ENCODE peak calls at places on chromosomes 7 and 10, in nine cellular contexts. M is uterus, O is A549, L is osteocyte, A is right lobe of liver, J is transverse colon, Q is lower lobe of right lung, F is lower leg skin, T is choroid plexus epithelial cell. H is an unnamed sample.

GRCh38 chr10:91590904-91591791 is 41.7 kb downstream of the PPP1R3C start:
- DNase-seq in T (peak), Q (no peak), L (no peak), J (peak), O (peak), F (peak), A (peak), M (peak), H (no peak)

GRCh38 chr7:85185355-85186082 is 1.3 kb downstream of the SEMA3D start:
- DNase-seq in A (peak), L (peak), F (peak), T (peak), O (peak), Q (peak), M (peak), J (peak), H (peak)

GRCh38 chr7:16846611-16847165 is 35.1 kb downstream of the AGR3 start:
- DNase-seq in A (no peak), J (no peak), L (no peak), O (peak), M (no peak), Q (no peak), T (no peak), F (no peak), H (no peak)

GRCh38 chr7:80918909-80919721 is at the start of gene SEMA3C:
- DNase-seq in L (peak), Q (peak), O (peak), M (peak), F (peak), A (peak), T (peak), J (peak), H (no peak)

GRCh38 chr10:72038458-72039001 is 49.8 kb downstream of the SPOCK2 start:
- DNase-seq in T (peak), A (no peak), Q (no peak), L (no peak), F (no peak), J (no peak), M (no peak), O (no peak), H (no peak)

GRCh38 chr7:32525839-32526238 is 30.6 kb downstream of the AVL9 start:
- DNase-seq in Q (no peak), J (no peak), A (no peak), O (no peak), M (no peak), L (no peak), T (no peak), F (no peak), H (no peak)

GRCh38 chr10:46222364-46222935 is 64.3 kb upstream of the ANTXRL start:
- DNase-seq in O (no peak), L (no peak), A (no peak), F (no peak), Q (no peak), J (no peak), M (no peak), T (peak), H (no peak)

GRCh38 chr10:68446179-68446578 is 25.6 kb downstream of the DNA2 start:
- DNase-seq in J (no peak), A (no peak), O (no peak), L (no peak), F (no peak), M (no peak), Q (no peak), T (no peak), H (no peak)

GRCh38 chr10:62742447-62743105 is 61.9 kb upstream of the ADO start:
- DNase-seq in Q (no peak), F (no peak), T (no peak), J (no peak), O (no peak), M (no peak), A (no peak), L (no peak), H (no peak)

GRCh38 chr7:112157072-112157471 is 49.1 kb downstream of the DOCK4 start:
- DNase-seq in J (no peak), O (no peak), T (peak), L (no peak), Q (no peak), M (no peak), F (no peak), A (no peak), H (no peak)

GRCh38 chr7:155213385-155213784 is 84.3 kb upstream of the INSIG1 start:
- DNase-seq in T (no peak), L (no peak), O (peak), Q (no peak), A (peak), M (no peak), J (no peak), F (no peak), H (no peak)

GRCh38 chr10:24465124-24465874 is 256.4 kb downstream of the KIAA1217 start:
- DNase-seq in A (peak), L (no peak), O (no peak), J (peak), F (no peak), Q (no peak), M (no peak), T (peak), H (no peak)

GRCh38 chr10:24463683-24464426 is 254.9 kb downstream of the KIAA1217 start:
- DNase-seq in T (peak), F (no peak), O (peak), L (no peak), Q (no peak), M (peak), A (peak), J (peak), H (no peak)

GRCh38 chr10:24465899-24466615 is 257.1 kb downstream of the KIAA1217 start:
- DNase-seq in O (peak), A (peak), L (no peak), T (peak), M (no peak), Q (no peak), J (peak), F (no peak), H (no peak)

GRCh38 chr10:24462340-24462739 is 253.4 kb downstream of the KIAA1217 start:
- DNase-seq in M (no peak), F (no peak), Q (no peak), T (no peak), A (no peak), J (no peak), L (no peak), O (no peak), H (no peak)

GRCh38 chr10:24462889-24463552 is 254.1 kb downstream of the KIAA1217 start:
- DNase-seq in F (no peak), J (no peak), A (no peak), O (peak), Q (no peak), L (no peak), T (peak), M (no peak), H (no peak)
- TF ChIP-seq CTCF in F (no peak), J (no peak), A (peak), O (peak), Q (no peak), L (peak), T (peak), M (no peak), H (no peak)

GRCh38 chr7:149329787-149330334 is 67.9 kb downstream of the ZNF783 start:
- DNase-seq in O (peak), F (no peak), M (no peak), J (no peak), A (peak), L (no peak), T (no peak), Q (no peak), H (no peak)

GRCh38 chr7:149333321-149333717 is 71.3 kb downstream of the ZNF783 start:
- DNase-seq in L (no peak), O (no peak), M (no peak), Q (no peak), A (no peak), J (no peak), T (no peak), F (no peak), H (no peak)

GRCh38 chr7:149334930-149335329 is 72.9 kb downstream of the ZNF783 start:
- DNase-seq in L (no peak), T (peak), M (no peak), Q (no peak), O (no peak), F (no peak), A (no peak), J (no peak), H (no peak)

GRCh38 chr7:149330914-149331567 is 69.0 kb downstream of the ZNF783 start:
- DNase-seq in A (no peak), T (no peak), O (peak), L (no peak), F (no peak), J (no peak), M (no peak), Q (no peak), H (no peak)

DNA sequence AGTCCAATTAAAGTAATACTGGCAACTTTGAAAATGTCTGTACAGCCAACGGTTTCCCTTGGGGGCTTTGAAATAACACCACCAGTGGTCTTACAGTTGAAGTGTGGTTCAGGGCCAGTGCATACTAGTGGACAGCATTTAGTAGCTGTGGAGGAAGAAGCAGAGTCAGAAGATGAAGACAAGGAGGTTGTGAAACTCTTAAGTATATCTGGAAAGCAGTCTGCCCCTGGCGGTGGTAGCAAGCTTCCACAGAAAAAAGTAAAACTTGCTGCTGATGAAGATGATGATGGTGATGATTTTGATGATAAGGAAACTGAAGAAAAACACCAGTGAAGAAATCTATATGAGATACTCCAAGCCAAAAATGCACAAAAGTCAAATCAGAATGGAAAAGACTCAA is 72.2 kb downstream of the ZNF783 start:
- DNase-seq in M (no peak), O (peak), A (no peak), J (no peak), T (no peak), F (no peak), Q (no peak), L (no peak), H (no peak)
- TF ChIP-seq CTCF in M (no peak), O (no peak), A (no peak), J (no peak), T (peak), F (no peak), Q (no peak), L (no peak), H (no peak)

DNA sequence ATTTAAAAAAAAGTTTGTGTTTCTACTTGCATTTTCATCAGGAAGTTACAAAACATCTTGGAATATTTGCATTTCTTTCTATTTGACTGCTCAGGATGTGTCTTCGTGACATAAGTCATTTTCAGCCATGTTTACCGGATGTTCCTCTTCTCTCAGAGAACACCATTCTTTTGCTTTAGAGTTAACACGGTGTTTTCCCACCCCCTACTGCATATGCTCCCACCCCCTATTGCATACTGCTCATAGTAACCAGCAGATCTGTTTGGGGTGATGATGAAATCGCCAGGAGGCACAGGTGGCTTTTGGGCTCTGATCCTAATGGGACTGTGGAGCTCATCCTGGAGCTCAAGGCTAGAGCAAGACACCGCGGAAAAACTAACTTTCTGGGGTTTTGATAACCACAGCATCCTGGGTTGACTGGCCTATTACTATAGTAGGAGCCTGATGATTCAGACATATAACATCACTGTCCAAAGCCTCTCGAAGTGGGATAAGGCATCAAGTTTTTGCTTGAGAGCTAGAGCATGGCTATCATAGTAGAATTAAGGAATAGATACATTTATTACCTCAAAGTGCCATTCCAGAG is 65.1 kb upstream of the BET1 start:
- DNase-seq in F (no peak), A (no peak), T (peak), Q (no peak), O (no peak), J (no peak), L (no peak), M (no peak), H (no peak)
- TF ChIP-seq CTCF in F (no peak), A (no peak), T (no peak), Q (no peak), O (no peak), J (no peak), L (no peak), M (no peak), H (no peak)

GRCh38 chr7:107742678-107743566 is 1.0 kb upstream of the CBLL1 start:
- DNase-seq in Q (peak), J (peak), O (no peak), T (no peak), F (peak), A (peak), L (no peak), M (no peak), H (peak)
- TF ChIP-seq CTCF in Q (no peak), J (no peak), O (no peak), T (no peak), F (no peak), A (no peak), L (no peak), M (no peak), H (no peak)

DNA sequence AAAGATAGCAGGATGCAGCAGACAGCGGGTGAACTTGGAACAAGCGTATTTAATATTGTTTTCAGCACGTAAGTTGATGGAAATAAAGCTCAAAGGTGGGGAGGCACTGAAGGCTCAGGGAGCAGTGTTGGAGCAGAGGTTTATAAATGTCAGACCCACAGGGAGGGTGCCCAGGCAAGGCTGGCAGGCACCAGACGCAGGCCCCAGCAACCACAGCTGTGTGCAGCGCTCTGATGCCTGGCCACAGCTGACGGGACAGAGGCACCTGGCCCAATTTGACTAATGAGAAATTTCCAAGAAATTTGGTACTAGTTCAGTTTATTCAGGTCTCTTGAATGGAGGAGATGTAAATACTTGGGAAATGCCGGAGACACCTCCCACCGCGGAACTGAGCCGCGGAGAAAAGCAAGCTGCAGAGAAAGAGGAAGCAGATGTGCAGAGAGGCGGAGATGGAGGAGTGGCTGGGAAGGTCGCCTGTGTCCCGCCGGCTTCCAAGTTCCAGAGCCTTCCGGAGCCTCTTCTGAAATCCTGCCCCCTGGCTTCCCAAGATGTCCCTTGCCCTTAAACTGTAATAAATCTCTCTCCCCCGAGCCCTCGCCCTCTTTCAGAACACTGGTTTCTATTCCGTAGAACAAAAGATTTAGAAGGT is 38.3 kb upstream of the PLXNA4 start:
- DNase-seq in L (no peak), T (peak), M (no peak), A (peak), J (peak), O (no peak), Q (peak), F (peak), H (no peak)
- TF ChIP-seq CTCF in L (peak), T (peak), M (no peak), A (peak), J (no peak), O (no peak), Q (no peak), F (no peak), H (no peak)

DNA sequence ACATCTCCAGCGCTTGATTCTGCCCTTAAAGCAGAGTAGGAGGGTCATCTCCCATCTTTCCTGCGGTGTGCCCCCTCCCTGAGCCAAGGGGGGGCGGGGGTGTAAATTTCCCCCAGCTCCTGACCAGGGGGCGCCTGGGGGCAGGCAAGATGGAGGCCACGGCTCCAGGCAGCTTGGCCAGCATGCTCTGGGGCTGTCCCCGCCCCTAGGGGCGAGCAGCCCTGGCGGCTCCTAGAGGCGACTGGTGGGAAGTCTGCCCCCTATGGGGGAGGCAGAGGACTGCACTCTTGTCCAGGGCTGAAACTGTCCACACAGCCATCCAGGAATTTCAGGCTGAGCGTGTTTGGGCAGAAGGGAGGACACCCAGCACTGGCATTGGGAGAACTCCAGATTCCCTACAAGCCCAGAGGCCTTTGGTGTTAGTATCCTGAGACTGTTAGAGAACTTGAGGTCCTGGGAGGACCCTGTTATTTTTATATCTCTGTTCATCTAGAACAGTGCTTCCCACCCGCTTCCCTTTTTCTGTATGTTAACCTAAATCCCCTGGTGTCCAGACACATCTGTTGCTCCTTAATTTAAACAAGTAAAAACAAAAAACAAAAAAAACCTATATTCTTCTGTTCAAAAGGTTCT is 4.6 kb downstream of the STRA8 start:
- DNase-seq in F (peak), O (peak), T (no peak), J (no peak), Q (no peak), M (no peak), L (peak), A (no peak), H (no peak)
- TF ChIP-seq CTCF in F (no peak), O (peak), T (peak), J (peak), Q (no peak), M (no peak), L (peak), A (peak), H (no peak)

GRCh38 chr7:86598721-86599120 is 45.0 kb upstream of the GRM3 start:
- DNase-seq in F (no peak), Q (no peak), M (no peak), O (no peak), L (no peak), J (no peak), A (no peak), T (no peak), H (no peak)

GRCh38 chr7:86600506-86601290 is 43.0 kb upstream of the GRM3 start:
- DNase-seq in J (no peak), A (no peak), T (no peak), F (no peak), L (no peak), Q (no peak), M (no peak), O (no peak), H (no peak)

DNA sequence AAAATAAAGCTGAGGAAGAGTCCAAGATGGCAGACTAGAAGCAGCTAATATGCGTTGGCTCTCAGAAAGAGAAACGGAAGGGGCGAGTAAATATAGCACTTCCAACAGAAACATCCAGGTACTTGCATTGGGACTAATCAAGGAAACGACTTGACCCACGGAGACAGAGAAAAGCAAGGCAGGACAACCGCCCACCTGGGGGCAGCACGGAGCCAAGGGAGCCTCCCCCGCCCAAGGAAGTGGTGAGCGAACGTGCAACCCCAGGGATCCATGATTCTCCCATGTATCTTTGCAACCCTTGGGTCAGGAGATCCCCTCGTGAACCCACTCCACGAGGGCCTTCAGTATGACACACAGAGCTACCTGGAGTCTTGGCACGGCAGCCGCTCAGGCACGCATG is 45.4 kb upstream of the GRM3 start:
- DNase-seq in Q (no peak), O (peak), F (no peak), L (no peak), J (no peak), M (no peak), T (no peak), A (no peak), H (no peak)
- TF ChIP-seq CTCF in Q (no peak), O (no peak), F (no peak), L (no peak), J (no peak), M (no peak), T (no peak), A (peak), H (no peak)

GRCh38 chr7:123183431-123183830 is 16.3 kb downstream of the SLC13A1 start:
- DNase-seq in O (no peak), Q (no peak), L (no peak), M (no peak), J (no peak), F (no peak), T (no peak), A (no peak), H (no peak)
- TF ChIP-seq CTCF in O (no peak), Q (no peak), L (no peak), M (no peak), J (no peak), F (no peak), T (no peak), A (no peak), H (no peak)

H was measured in activated B cell treated with CpG ODN at 0.5 μM for 24 hours.